ENCODE peak calls at places on chromosome 10, in seven cellular contexts. One of them, this sample, is unnamed.

GRCh38 chr10:62993121-62993520 is 140.0 kb upstream of the NRBF2 start:
- DNase-seq in choroid plexus epithelial cell: no peak
- DNase-seq in NAMALWA: no peak
- DNase-seq in CMK: no peak
- DNase-seq in AG08396: no peak
- DNase-seq in NB4: no peak
- DNase-seq in H9: no peak
- DNase-seq in this sample: no peak

GRCh38 chr10:7811000-7811399 is 7.3 kb upstream of the TAF3 start:
- DNase-seq in choroid plexus epithelial cell: no peak
- DNase-seq in NAMALWA: no peak
- DNase-seq in CMK: no peak
- DNase-seq in AG08396: no peak
- DNase-seq in NB4: no peak
- DNase-seq in H9: no peak
- DNase-seq in this sample: no peak

GRCh38 chr10:133039107-133039822 is 48.5 kb upstream of the ADGRA1 start:
- DNase-seq in choroid plexus epithelial cell: peak
- DNase-seq in NAMALWA: no peak
- DNase-seq in CMK: no peak
- DNase-seq in AG08396: no peak
- DNase-seq in NB4: peak
- DNase-seq in H9: peak
- DNase-seq in this sample: no peak

GRCh38 chr10:116683821-116684220 is 58.5 kb downstream of the HSPA12A start:
- DNase-seq in choroid plexus epithelial cell: no peak
- DNase-seq in NAMALWA: no peak
- DNase-seq in CMK: no peak
- DNase-seq in AG08396: no peak
- DNase-seq in NB4: no peak
- DNase-seq in H9: no peak
- DNase-seq in this sample: no peak

GRCh38 chr10:68562666-68563522 is 2.8 kb downstream of the TET1 start:
- DNase-seq in choroid plexus epithelial cell: peak
- DNase-seq in NAMALWA: peak
- DNase-seq in CMK: no peak
- DNase-seq in AG08396: peak
- DNase-seq in NB4: peak
- DNase-seq in H9: peak
- DNase-seq in this sample: no peak

GRCh38 chr10:45673074-45673628 is 579 bp upstream of the ZFAND4 start:
- DNase-seq in choroid plexus epithelial cell: peak
- DNase-seq in NAMALWA: no peak
- DNase-seq in CMK: no peak
- DNase-seq in AG08396: peak
- DNase-seq in NB4: no peak
- DNase-seq in H9: no peak
- DNase-seq in this sample: no peak

GRCh38 chr10:3740157-3740871 is 44.7 kb downstream of the KLF6 start:
- DNase-seq in choroid plexus epithelial cell: peak
- DNase-seq in NAMALWA: no peak
- DNase-seq in CMK: no peak
- DNase-seq in AG08396: no peak
- DNase-seq in NB4: no peak
- DNase-seq in H9: no peak
- DNase-seq in this sample: peak

GRCh38 chr10:122435212-122435827 is 19.1 kb upstream of the ARMS2 start:
- DNase-seq in choroid plexus epithelial cell: peak
- DNase-seq in NAMALWA: peak
- DNase-seq in CMK: peak
- DNase-seq in AG08396: no peak
- DNase-seq in NB4: peak
- DNase-seq in H9: no peak
- DNase-seq in this sample: peak

GRCh38 chr10:75860009-75860408 is 428.6 kb downstream of the LRMDA start:
- DNase-seq in choroid plexus epithelial cell: no peak
- DNase-seq in NAMALWA: no peak
- DNase-seq in CMK: no peak
- DNase-seq in AG08396: no peak
- DNase-seq in NB4: no peak
- DNase-seq in H9: no peak
- DNase-seq in this sample: no peak